ENCODE peak calls at places on chromosomes 2 and 18, in four cellular contexts. H is WTC11, G is K562, S is HepG2. T is an unnamed sample.

GRCh38 chr2:223092667-223093066 is 40.7 kb downstream of the KCNE4 start:
- DNase-seq in H (no peak), G (no peak), S (no peak), T (no peak)

GRCh38 chr2:188785515-188785914 is 188.7 kb upstream of the COL3A1 start:
- DNase-seq in H (no peak), G (no peak), S (no peak), T (no peak)

GRCh38 chr2:100630473-100630977 is 67.7 kb downstream of the PDCL3 start:
- DNase-seq in H (no peak), G (no peak), S (no peak), T (no peak)

GRCh38 chr2:38716185-38716584 is 35.0 kb downstream of the SRSF7 start:
- DNase-seq in H (no peak), G (no peak), S (peak; percentile 83), T (peak; percentile 90)

GRCh38 chr2:74415762-74416395 is 5.5 kb downstream of the C2orf81 start:
- DNase-seq in H (peak; percentile 62), G (no peak), S (no peak), T (no peak)

GRCh38 chr2:6506311-6507258 is 359.1 kb downstream of the CMPK2 start:
- DNase-seq in H (no peak), G (no peak), S (no peak), T (no peak)

GRCh38 chr2:67394734-67395133 is 2.4 kb upstream of the ETAA1 start:
- DNase-seq in H (no peak), G (no peak), S (no peak), T (peak; percentile 26)

GRCh38 chr2:224983719-224984388 is 58.4 kb downstream of the DOCK10 start:
- DNase-seq in H (no peak), G (no peak), S (no peak), T (no peak)

GRCh38 chr2:43343573-43344304 is 117.3 kb upstream of the ZFP36L2 start:
- DNase-seq in H (no peak), G (no peak), S (no peak), T (no peak)

GRCh38 chr2:208983476-208983875 is 440.4 kb upstream of the MAP2 start:
- DNase-seq in H (no peak), G (no peak), S (no peak), T (no peak)

GRCh38 chr2:241309684-241310117 is 5.8 kb downstream of the HDLBP start:
- DNase-seq in H (no peak), G (no peak), S (no peak), T (no peak)

GRCh38 chr2:131493199-131494018 is 1.2 kb upstream of the MZT2A start:
- DNase-seq in H (no peak), G (no peak), S (peak; percentile 29), T (no peak)

GRCh38 chr2:222903234-222904220 is 42.7 kb downstream of the ACSL3 start:
- DNase-seq in H (no peak), G (peak; percentile 31), S (peak; percentile 86), T (peak; percentile 72)

GRCh38 chr2:167784071-167784400 is 463.4 kb downstream of the STK39 start:
- DNase-seq in H (no peak), G (no peak), S (no peak), T (no peak)

GRCh38 chr2:39875182-39875913 is 96.3 kb upstream of the THUMPD2 start:
- DNase-seq in H (no peak), G (no peak), S (no peak), T (peak; percentile 33)

DNA sequence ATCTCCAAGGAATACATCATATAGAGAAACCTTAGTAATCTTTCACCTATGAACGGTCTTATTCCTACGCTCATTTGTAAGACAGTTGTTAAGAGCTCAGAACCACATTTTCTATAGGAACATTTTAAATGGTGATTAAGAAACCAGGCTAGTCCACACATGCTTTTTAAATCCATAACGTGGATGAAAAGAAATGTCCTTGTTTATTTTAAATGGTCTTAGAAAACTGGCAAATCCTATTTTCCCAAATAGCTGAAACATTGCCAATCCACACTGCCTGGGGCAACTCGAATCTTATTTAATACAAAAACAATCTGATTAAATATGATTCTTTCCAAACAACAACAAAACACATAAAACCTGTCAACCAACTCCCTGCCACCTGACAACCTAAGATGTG is 23.7 kb downstream of the METTL8 start:
- DNase-seq in H (no peak), G (no peak), S (no peak), T (no peak)
- TF ChIP-seq HMGXB4 in H (no peak), G (no peak), S (no peak), T (no peak)

GRCh38 chr2:95345415-95346235 is 48.5 kb downstream of the KCNIP3 start:
- DNase-seq in H (peak; percentile 89), G (peak; percentile 89), S (peak; percentile 29), T (peak; percentile 80)

GRCh38 chr2:95344656-95345055 is 47.5 kb downstream of the KCNIP3 start:
- DNase-seq in H (no peak), G (no peak), S (no peak), T (no peak)

GRCh38 chr2:95345066-95345414 is 47.9 kb downstream of the KCNIP3 start:
- DNase-seq in H (no peak), G (no peak), S (no peak), T (no peak)

GRCh38 chr2:95346738-95347671 is 49.9 kb downstream of the KCNIP3 start:
- DNase-seq in H (peak; percentile 61), G (peak; percentile 39), S (no peak), T (no peak)

GRCh38 chr2:95346236-95346737 is 49.1 kb downstream of the KCNIP3 start:
- DNase-seq in H (no peak), G (peak; percentile 89), S (no peak), T (peak; percentile 25)
- TF ChIP-seq HMGXB4 in H (no peak), G (no peak), S (no peak), T (no peak)

GRCh38 chr2:32591669-32592463 is 36.0 kb upstream of the TTC27 start:
- DNase-seq in H (no peak), G (peak; percentile 76), S (no peak), T (no peak)
- TF ChIP-seq HMGXB4 in H (no peak), G (no peak), S (no peak), T (no peak)

DNA sequence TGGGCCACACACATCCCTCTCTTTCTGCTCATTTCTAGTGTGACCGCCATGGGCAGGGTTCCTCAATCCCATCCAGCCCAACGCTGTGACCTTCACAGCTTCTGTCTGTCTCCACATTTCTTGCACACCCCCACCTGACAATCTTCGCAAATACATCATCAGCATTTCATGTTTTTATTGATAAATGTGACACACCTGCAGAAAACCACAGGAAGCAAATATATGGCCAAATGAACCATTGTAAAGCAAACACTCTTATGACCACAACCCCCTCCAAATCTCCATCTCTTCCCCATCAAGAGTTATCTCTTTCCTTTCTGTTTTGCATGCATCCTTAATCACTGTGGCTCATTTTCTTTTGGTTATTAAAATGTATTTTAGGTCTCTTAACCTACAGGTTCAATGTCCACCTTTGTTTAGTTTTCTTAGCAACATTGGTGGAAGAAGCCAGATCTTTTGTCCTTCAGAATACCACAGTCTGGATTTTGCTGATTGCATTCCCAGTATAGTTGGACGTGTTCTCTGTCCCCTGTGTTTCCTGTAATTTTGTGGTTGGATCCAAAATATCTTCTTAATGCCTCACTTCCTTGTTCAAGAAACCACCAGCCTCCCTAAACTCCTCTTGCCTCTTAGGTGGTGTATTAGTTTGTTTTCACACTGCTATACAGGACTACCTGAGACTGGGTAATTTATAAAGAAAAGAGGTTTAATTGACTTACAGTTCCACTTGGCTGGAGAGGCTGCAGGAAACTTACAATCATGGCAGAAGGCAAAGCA is 9.8 kb upstream of the NCK2 start:
- DNase-seq in H (no peak), G (no peak), S (no peak), T (no peak)
- TF ChIP-seq HMGXB4 in H (no peak), G (no peak), S (no peak), T (no peak)

GRCh38 chr2:19653336-19653908 is 248.4 kb downstream of the TTC32 start:
- DNase-seq in H (no peak), G (no peak), S (no peak), T (no peak)
- TF ChIP-seq HMGXB4 in H (no peak), G (no peak), S (no peak), T (no peak)

GRCh38 chr2:107411267-107411666 is 415.4 kb upstream of the RGPD4 start:
- DNase-seq in H (no peak), G (no peak), S (no peak), T (no peak)

GRCh38 chr2:107412209-107412904 is 414.3 kb upstream of the RGPD4 start:
- DNase-seq in H (no peak), G (no peak), S (no peak), T (no peak)

GRCh38 chr2:107418713-107419112 is 408.0 kb upstream of the RGPD4 start:
- DNase-seq in H (no peak), G (no peak), S (no peak), T (no peak)

GRCh38 chr2:107412981-107413380 is 413.7 kb upstream of the RGPD4 start:
- DNase-seq in H (no peak), G (no peak), S (no peak), T (no peak)

GRCh38 chr2:107414376-107414775 is 412.3 kb upstream of the RGPD4 start:
- DNase-seq in H (no peak), G (no peak), S (no peak), T (no peak)
- TF ChIP-seq HMGXB4 in H (no peak), G (no peak), S (no peak), T (no peak)

GRCh38 chr18:63342206-63342605 is 22.6 kb upstream of the BCL2 start:
- DNase-seq in H (peak; percentile 58), G (peak; percentile 62), S (no peak), T (peak; percentile 64)

GRCh38 chr18:63346031-63346430 is 21.0 kb downstream of the KDSR start:
- DNase-seq in H (no peak), G (no peak), S (no peak), T (no peak)

GRCh38 chr18:63344263-63344662 is 22.7 kb downstream of the KDSR start:
- DNase-seq in H (no peak), G (no peak), S (no peak), T (no peak)

GRCh38 chr18:63346471-63347183 is 20.4 kb downstream of the KDSR start:
- DNase-seq in H (no peak), G (no peak), S (no peak), T (no peak)

GRCh38 chr18:63344918-63345317 is 22.1 kb downstream of the KDSR start:
- DNase-seq in H (no peak), G (no peak), S (no peak), T (no peak)
- TF ChIP-seq HMGXB4 in H (no peak), G (no peak), S (no peak), T (no peak)